ENCODE peak calls at places on chromosomes 2 and 18, in five cellular contexts. M is right cardiac atrium; D is Right ventricle myocardium inferior; Y is activated naive CD8-positive, alpha-beta T cell treated with anti-CD3 and anti-CD28 coated beads, Interleukin-2, amount 10 ng/mL, durations not matched to agents 7 days and 5 days; U is stimulated activated effector memory CD8-positive, alpha-beta T cell treated with anti-CD3 and anti-CD28 coated beads, Interleukin-12 subunit alpha, Interleukin-12 subunit beta, amount 100 ng/mL, for 72 hours. Z is an unnamed sample.

GRCh38 chr18:39994521-39994920 is 1960.5 kb upstream of the PIK3C3 start:
- ATAC-seq in M (no peak), D (no peak), Y (no peak), U (no peak), Z (no peak)

GRCh38 chr2:206535587-206535986 is 92.3 kb downstream of the ADAM23 start:
- ATAC-seq in M (no peak), D (no peak), Y (no peak), U (no peak), Z (no peak)

GRCh38 chr2:170146784-170147183 is 31.2 kb upstream of the MYO3B start:
- ATAC-seq in M (no peak), D (no peak), Y (no peak), U (no peak), Z (no peak)

GRCh38 chr18:36849288-36850011 is 20.5 kb downstream of the KIAA1328 start:
- ATAC-seq in M (no peak), D (no peak), Y (no peak), U (no peak), Z (no peak)

GRCh38 chr2:200426754-200427153 is 83.1 kb downstream of the KCTD18 start:
- ATAC-seq in M (no peak), D (no peak), Y (peak), U (no peak), Z (no peak)

GRCh38 chr2:14552818-14553217 is 79.7 kb upstream of the LRATD1 start:
- ATAC-seq in M (no peak), D (no peak), Y (no peak), U (no peak), Z (no peak)

GRCh38 chr18:9048808-9049494 is 53.5 kb upstream of the NDUFV2 start:
- ATAC-seq in M (no peak), D (no peak), Y (no peak), U (peak), Z (no peak)

GRCh38 chr2:117936871-117937428 is 76.9 kb downstream of the CCDC93 start:
- ATAC-seq in M (peak), D (peak), Y (no peak), U (no peak), Z (no peak)

GRCh38 chr18:3498705-3499451 is 48.9 kb downstream of the TGIF1 start:
- ATAC-seq in M (peak), D (peak), Y (peak), U (peak), Z (peak)

GRCh38 chr2:95359035-95359434 is 43.5 kb upstream of the FAHD2A start:
- ATAC-seq in M (no peak), D (no peak), Y (no peak), U (no peak), Z (no peak)

GRCh38 chr2:207501797-207502196 is 28.0 kb upstream of the CREB1 start:
- ATAC-seq in M (no peak), D (no peak), Y (no peak), U (no peak), Z (no peak)

GRCh38 chr2:195563857-195564512 is 93.0 kb upstream of the SLC39A10 start:
- ATAC-seq in M (no peak), D (no peak), Y (no peak), U (peak), Z (no peak)

GRCh38 chr2:217897816-217898806 is 104.7 kb downstream of the TNS1 start:
- ATAC-seq in M (peak), D (peak), Y (no peak), U (no peak), Z (peak)

GRCh38 chr2:86211033-86211795 is 12.0 kb downstream of the MRPL35 start:
- ATAC-seq in M (no peak), D (no peak), Y (no peak), U (no peak), Z (no peak)

GRCh38 chr2:78984386-78984785 is 41.1 kb upstream of the REG3G start:
- ATAC-seq in M (no peak), D (no peak), Y (no peak), U (no peak), Z (no peak)

GRCh38 chr18:666628-667027 is 9.2 kb downstream of the TYMS start:
- ATAC-seq in M (no peak), D (no peak), Y (no peak), U (no peak), Z (no peak)

GRCh38 chr2:157443795-157444642 is at the start of gene CYTIP:
- ATAC-seq in M (peak), D (no peak), Y (peak), U (peak), Z (peak)

GRCh38 chr2:218291318-218291933 is 877 bp downstream of the TMBIM1 start:
- ATAC-seq in M (peak), D (peak), Y (no peak), U (no peak), Z (no peak)

GRCh38 chr2:79960035-79960725 is 344.4 kb downstream of the LRRTM1 start:
- ATAC-seq in M (no peak), D (no peak), Y (no peak), U (no peak), Z (no peak)

GRCh38 chr2:171478345-171478744 is 43.9 kb upstream of the CYBRD1 start:
- ATAC-seq in M (no peak), D (no peak), Y (no peak), U (no peak), Z (no peak)

GRCh38 chr2:188524519-188525113 is 232.9 kb downstream of the GULP1 start:
- ATAC-seq in M (no peak), D (no peak), Y (no peak), U (no peak), Z (no peak)

GRCh38 chr2:133674433-133675331 is 106.4 kb upstream of the NCKAP5 start:
- ATAC-seq in M (peak), D (peak), Y (no peak), U (no peak), Z (no peak)

GRCh38 chr2:232240896-232241295 is 137.7 kb upstream of the ALPP start:
- ATAC-seq in M (no peak), D (no peak), Y (no peak), U (no peak), Z (no peak)

GRCh38 chr2:20540587-20541304 is 93.9 kb downstream of the RHOB start:
- ATAC-seq in M (no peak), D (no peak), Y (no peak), U (peak), Z (no peak)

GRCh38 chr2:149537098-149537726 is 50.4 kb downstream of the MMADHC start:
- ATAC-seq in M (no peak), D (no peak), Y (peak), U (peak), Z (no peak)

GRCh38 chr2:37453024-37453423 is 108.6 kb downstream of the QPCT start:
- ATAC-seq in M (no peak), D (no peak), Y (peak), U (peak), Z (no peak)

GRCh38 chr18:9570255-9570654 is 44.1 kb downstream of the PPP4R1 start:
- ATAC-seq in M (no peak), D (no peak), Y (no peak), U (no peak), Z (no peak)

GRCh38 chr2:157880927-157881326 is 4.8 kb upstream of the ACVR1 start:
- ATAC-seq in M (no peak), D (no peak), Y (no peak), U (no peak), Z (no peak)